ENCODE peak calls at places on chromosome 21, in six cellular contexts. W is neuronal stem cell, E is EL, T is IMR-90, L is KG1, B is T-helper 22 cell. H is an unnamed sample.

GRCh38 chr21:39737376-39738000 is 7.5 kb upstream of the IGSF5 start:
- DNase-seq in L (no peak), B (no peak), T (no peak), W (no peak), E (no peak), H (no peak)

GRCh38 chr21:16086936-16087335 is 357.2 kb downstream of the USP25 start:
- DNase-seq in L (no peak), T (no peak), E (no peak), W (no peak), B (no peak), H (no peak)

GRCh38 chr21:31618696-31619430 is 40.6 kb upstream of the SOD1 start:
- DNase-seq in W (no peak), L (no peak), E (no peak), T (no peak), B (no peak), H (no peak)

GRCh38 chr21:44000360-44000759 is 11.7 kb upstream of the TRAPPC10 start:
- DNase-seq in W (no peak), T (no peak), E (no peak), L (no peak), B (no peak), H (no peak)

GRCh38 chr21:43574741-43575465 is 84.4 kb downstream of the HSF2BP start:
- DNase-seq in B (no peak), T (no peak), L (no peak), E (no peak), W (no peak), H (no peak)

GRCh38 chr21:44286716-44287632 is 1.3 kb downstream of the AIRE start:
- DNase-seq in E (no peak), W (no peak), B (no peak), T (no peak), L (no peak), H (no peak)

GRCh38 chr21:42302292-42302650 is 12.9 kb downstream of the TFF3 start:
- DNase-seq in W (no peak), T (no peak), E (no peak), L (no peak), B (no peak), H (no peak)

GRCh38 chr21:45158491-45159423 is 84.4 kb downstream of the ADARB1 start:
- DNase-seq in E (no peak), W (no peak), B (no peak), L (no peak), T (no peak), H (no peak)

GRCh38 chr21:46119565-46120271 is 21.8 kb downstream of the COL6A2 start:
- DNase-seq in E (no peak), T (no peak), L (no peak), W (no peak), B (no peak), H (no peak)

GRCh38 chr21:21624674-21625073 is 626.5 kb downstream of the NCAM2 start:
- DNase-seq in E (peak), T (peak), L (no peak), B (no peak), W (no peak), H (no peak)

GRCh38 chr21:16199539-16199938 is 469.8 kb downstream of the USP25 start:
- DNase-seq in T (no peak), L (no peak), W (no peak), B (no peak), E (no peak), H (no peak)

GRCh38 chr21:26096972-26097371 is 73.6 kb downstream of the APP start:
- DNase-seq in E (no peak), B (no peak), T (no peak), W (no peak), L (no peak), H (no peak)

H was measured in activated T-cell treated with anti-CD3 and anti-CD28 coated beads, Interleukin-2, amount 50 U/mL, for 72 hours.